ENCODE peak calls at places on chromosomes 11 and 22, in six cellular contexts. J, F, K, Y, B and P are unnamed samples.

GRCh38 chr11:3712274-3712673 is 41.1 kb upstream of the CHRNA10 start:
- DNase-seq in J (no peak), B (no peak), F (no peak), K (no peak), Y (no peak), P (no peak)

GRCh38 chr22:27097933-27098332 is 440.5 kb downstream of the MIAT start:
- DNase-seq in F (no peak), K (no peak), Y (no peak), J (no peak), B (no peak), P (no peak)

GRCh38 chr11:44564198-44564597 is 1.3 kb upstream of the CD82 start:
- DNase-seq in Y (peak), B (no peak), K (no peak), F (no peak), J (no peak), P (no peak)

GRCh38 chr11:76596652-76597051 is 73.9 kb downstream of the LRRC32 start:
- DNase-seq in B (no peak), Y (no peak), F (no peak), K (peak), J (no peak), P (no peak)

GRCh38 chr11:44057340-44057739 is 8.7 kb upstream of the ACCS start:
- DNase-seq in Y (no peak), B (no peak), F (no peak), K (no peak), J (no peak), P (no peak)

GRCh38 chr22:44661070-44661469 is 40.9 kb upstream of the PRR5 start:
- DNase-seq in K (peak), Y (no peak), F (no peak), B (no peak), J (no peak), P (peak)

GRCh38 chr11:113951487-113951886 is 23.4 kb upstream of the HTR3A start:
- DNase-seq in Y (no peak), J (no peak), F (no peak), B (no peak), K (peak), P (no peak)

GRCh38 chr11:2296913-2297622 is 4.7 kb downstream of the C11orf21 start:
- DNase-seq in Y (no peak), K (peak), B (no peak), J (no peak), F (no peak), P (no peak)

GRCh38 chr11:122743949-122744876 is 88.7 kb downstream of the UBASH3B start:
- DNase-seq in B (no peak), Y (no peak), J (no peak), K (no peak), F (no peak), P (peak)

GRCh38 chr11:6927030-6927617 is 898 bp downstream of the ZNF215 start:
- DNase-seq in K (no peak), F (no peak), B (no peak), J (no peak), Y (no peak), P (no peak)

GRCh38 chr22:20584872-20585639 is 77.6 kb downstream of the MED15 start:
- DNase-seq in Y (no peak), F (no peak), K (no peak), B (no peak), J (no peak), P (no peak)

GRCh38 chr11:70826541-70826943 is 425.8 kb downstream of the SHANK2 start:
- DNase-seq in B (no peak), Y (no peak), K (peak), J (peak), F (no peak), P (no peak)

GRCh38 chr11:67194096-67194495 is 72.2 kb upstream of the GRK2 start:
- DNase-seq in B (no peak), F (no peak), K (no peak), Y (no peak), J (no peak), P (no peak)

GRCh38 chr22:29108137-29108536 is 35.3 kb downstream of the KREMEN1 start:
- DNase-seq in B (peak), J (no peak), Y (peak), K (no peak), F (no peak), P (peak)

GRCh38 chr11:99383628-99384300 is 363.0 kb downstream of the CNTN5 start:
- DNase-seq in Y (no peak), J (no peak), K (no peak), B (no peak), F (no peak), P (no peak)

GRCh38 chr11:87022738-87023137 is 15.0 kb upstream of the TMEM135 start:
- DNase-seq in J (no peak), B (no peak), Y (no peak), K (no peak), F (no peak), P (no peak)

GRCh38 chr11:129225190-129225589 is 33.1 kb upstream of the ARHGAP32 start:
- DNase-seq in Y (peak), K (no peak), F (no peak), J (no peak), B (no peak), P (peak)

GRCh38 chr11:17434108-17434507 is 42.5 kb downstream of the ABCC8 start:
- DNase-seq in J (no peak), B (no peak), F (no peak), K (no peak), Y (no peak), P (no peak)

GRCh38 chr22:49046546-49047305 is 780.9 kb downstream of the BRD1 start:
- DNase-seq in Y (no peak), K (peak), F (peak), B (no peak), J (peak), P (no peak)

GRCh38 chr11:20443596-20443995 is 56.1 kb downstream of the PRMT3 start:
- DNase-seq in B (no peak), J (no peak), F (no peak), K (no peak), Y (peak), P (peak)

GRCh38 chr22:37331034-37331428 is 48.7 kb downstream of the CYTH4 start:
- DNase-seq in Y (peak), J (no peak), F (no peak), B (no peak), K (no peak), P (peak)

GRCh38 chr11:61731956-61732675 is 20.3 kb upstream of the MYRF start:
- DNase-seq in F (no peak), J (no peak), K (no peak), B (no peak), Y (no peak), P (no peak)
- H4K91ac ChIP-seq in F (no peak), J (no peak), K (no peak), B (no peak), Y (no peak), P (no peak)

GRCh38 chr11:68214173-68215086 is 1.3 kb upstream of the KMT5B start:
- DNase-seq in Y (no peak), J (no peak), B (no peak), K (peak), F (no peak), P (no peak)
- H3K4ac ChIP-seq in Y (peak), J (peak), B (peak), K (no peak), F (peak), P (peak)

GRCh38 chr11:117705866-117706265 is 91.2 kb downstream of the DSCAML1 start:
- DNase-seq in F (no peak), J (no peak), B (no peak), K (no peak), Y (no peak), P (no peak)

GRCh38 chr11:117700551-117700950 is 96.5 kb downstream of the DSCAML1 start:
- DNase-seq in Y (no peak), K (no peak), J (no peak), B (no peak), F (no peak), P (no peak)

GRCh38 chr11:117704416-117705150 is 92.4 kb downstream of the DSCAML1 start:
- DNase-seq in J (no peak), B (no peak), F (no peak), Y (no peak), K (no peak), P (no peak)

GRCh38 chr11:117703209-117703608 is 93.8 kb downstream of the DSCAML1 start:
- DNase-seq in J (no peak), B (no peak), F (no peak), Y (no peak), K (no peak), P (no peak)

DNA sequence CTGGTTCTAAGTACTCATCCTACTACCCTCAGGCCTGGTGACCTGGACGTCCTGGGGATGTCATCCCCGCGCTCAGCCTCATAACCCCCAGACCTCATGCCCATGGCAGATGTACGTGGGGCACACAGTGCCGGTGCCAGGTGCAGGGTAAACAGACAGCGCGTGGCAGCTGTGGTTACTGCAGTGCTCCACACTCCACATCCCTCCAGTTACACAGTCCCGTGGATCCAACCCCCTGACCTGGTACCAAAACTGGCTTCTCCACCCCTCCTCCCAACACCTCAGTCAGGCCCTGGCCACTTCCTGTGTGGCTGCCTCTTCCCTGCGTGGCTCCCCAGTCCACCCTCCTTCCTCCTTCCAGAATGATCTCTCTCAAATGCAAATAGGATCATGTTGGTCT is 95.2 kb downstream of the DSCAML1 start:
- DNase-seq in B (no peak), Y (no peak), F (no peak), J (no peak), K (no peak), P (no peak)
- H4K91ac ChIP-seq in B (no peak), Y (no peak), F (no peak), J (no peak), K (no peak), P (no peak)

GRCh38 chr22:30538280-30538679 is 8.3 kb downstream of the SEC14L6 start:
- DNase-seq in F (no peak), J (no peak), K (no peak), Y (peak), B (no peak), P (no peak)

GRCh38 chr22:30546616-30547015 is at the start of gene SEC14L6:
- DNase-seq in Y (no peak), K (no peak), J (no peak), F (no peak), B (no peak), P (no peak)

GRCh38 chr22:30539368-30539767 is 7.2 kb downstream of the SEC14L6 start:
- DNase-seq in J (no peak), K (no peak), B (no peak), Y (no peak), F (no peak), P (no peak)

GRCh38 chr22:30542811-30543188 is 3.7 kb downstream of the SEC14L6 start:
- DNase-seq in Y (no peak), K (no peak), J (no peak), B (no peak), F (no peak), P (no peak)

GRCh38 chr22:30541979-30542810 is 4.3 kb downstream of the SEC14L6 start:
- DNase-seq in F (no peak), K (peak), B (no peak), Y (no peak), J (peak), P (peak)
- H3K4ac ChIP-seq in F (no peak), K (no peak), B (no peak), Y (no peak), J (no peak), P (no peak)